ENCODE peak calls at places on chromosomes 12 and 14, in seven cellular contexts. N is sigmoid colon, M is upper lobe of left lung, X is tibial nerve, A is upper lobe of right lung, Y is ovary, F is right lobe of liver. O is an unnamed sample.

GRCh38 chr12:124928095-124928911 is 13.9 kb upstream of the UBC start:
- DNase-seq in M (peak), F (peak), X (peak), N (peak), Y (peak), A (peak), O (no peak)

GRCh38 chr14:101002738-101003137 is 99.2 kb upstream of the RTL1 start:
- DNase-seq in N (no peak), Y (no peak), A (no peak), X (no peak), M (no peak), F (no peak), O (no peak)

GRCh38 chr12:123962530-123962929 is 10.1 kb downstream of the CCDC92 start:
- DNase-seq in M (no peak), Y (no peak), N (no peak), F (no peak), X (no peak), A (no peak), O (no peak)

GRCh38 chr12:79441534-79441933 is 249.2 kb downstream of the PAWR start:
- DNase-seq in M (no peak), Y (no peak), X (no peak), F (no peak), A (no peak), N (no peak), O (no peak)

GRCh38 chr12:96249196-96250118 is 55.3 kb downstream of the ELK3 start:
- DNase-seq in N (peak), X (no peak), Y (no peak), M (no peak), F (no peak), A (no peak), O (no peak)

GRCh38 chr14:98501335-98501734 is 770.7 kb downstream of the BCL11B start:
- DNase-seq in A (no peak), F (no peak), M (no peak), N (no peak), X (no peak), Y (no peak), O (no peak)

GRCh38 chr14:49249022-49249421 is 337.2 kb downstream of the RPS29 start:
- DNase-seq in F (no peak), A (no peak), N (no peak), M (no peak), Y (no peak), X (no peak), O (no peak)

GRCh38 chr12:92502417-92503028 is 200.3 kb upstream of the PLEKHG7 start:
- DNase-seq in Y (no peak), A (no peak), F (no peak), N (no peak), M (peak), X (peak), O (no peak)

GRCh38 chr14:68610251-68610793 is 182.5 kb downstream of the ZFP36L1 start:
- DNase-seq in X (no peak), Y (peak), N (no peak), A (peak), F (no peak), M (no peak), O (no peak)

GRCh38 chr12:27637524-27637923 is 58.7 kb upstream of the REP15 start:
- DNase-seq in A (no peak), Y (no peak), N (no peak), X (no peak), F (no peak), M (no peak), O (no peak)

GRCh38 chr14:50047274-50047676 is 69.1 kb downstream of the VCPKMT start:
- DNase-seq in M (peak), F (no peak), N (no peak), Y (no peak), A (no peak), X (no peak), O (no peak)

GRCh38 chr14:21882226-21882625 is 208.6 kb upstream of the OR4E1 start:
- DNase-seq in A (no peak), N (no peak), Y (no peak), M (no peak), F (no peak), X (no peak), O (no peak)

GRCh38 chr12:6178981-6179761 is 21.0 kb upstream of the CD9 start:
- DNase-seq in M (no peak), N (no peak), Y (no peak), F (no peak), A (no peak), X (no peak), O (no peak)

GRCh38 chr14:100103261-100104005 is 38.2 kb downstream of the EVL start:
- DNase-seq in X (peak), F (no peak), N (peak), M (no peak), Y (no peak), A (peak), O (no peak)

GRCh38 chr12:124315316-124315924 is 20.5 kb downstream of the RFLNA start:
- DNase-seq in N (no peak), A (no peak), Y (no peak), X (no peak), M (no peak), F (no peak), O (no peak)

GRCh38 chr12:857611-858010 is 91.9 kb downstream of the RAD52 start:
- DNase-seq in M (no peak), N (no peak), X (peak), Y (no peak), A (no peak), F (no peak), O (no peak)

GRCh38 chr14:100907240-100907639 is 3.7 kb upstream of the RTL1 start:
- DNase-seq in N (no peak), X (no peak), F (no peak), M (no peak), A (no peak), Y (no peak), O (no peak)

GRCh38 chr12:117402363-117402762 is 40.9 kb upstream of the NOS1 start:
- DNase-seq in M (no peak), A (no peak), Y (no peak), N (no peak), X (no peak), F (no peak), O (no peak)

GRCh38 chr14:97712471-97712870 is 915.3 kb downstream of the VRK1 start:
- DNase-seq in X (no peak), M (no peak), N (no peak), F (no peak), A (no peak), Y (no peak), O (no peak)

GRCh38 chr14:21069388-21070082 is 569 bp upstream of the ARHGEF40 start:
- DNase-seq in X (peak), Y (peak), N (no peak), M (no peak), A (peak), F (peak), O (no peak)

GRCh38 chr12:24991209-24992049 is 42.5 kb upstream of the BCAT1 start:
- DNase-seq in A (no peak), X (no peak), N (no peak), Y (no peak), M (no peak), F (no peak), O (no peak)

GRCh38 chr14:28773917-28774691 is 7.5 kb downstream of the FOXG1 start:
- DNase-seq in M (no peak), X (no peak), Y (no peak), A (no peak), N (no peak), F (no peak), O (no peak)

GRCh38 chr14:32761381-32761968 is 177.2 kb upstream of the NPAS3 start:
- DNase-seq in Y (no peak), A (no peak), M (no peak), X (no peak), F (no peak), N (no peak), O (no peak)

GRCh38 chr14:101108579-101109346 is 205.2 kb upstream of the RTL1 start:
- DNase-seq in M (no peak), N (peak), F (no peak), A (no peak), X (no peak), Y (no peak), O (no peak)

GRCh38 chr14:77063581-77064289 is 34.3 kb upstream of the CIPC start:
- DNase-seq in F (no peak), A (no peak), M (no peak), N (no peak), X (no peak), Y (no peak), O (no peak)

GRCh38 chr12:132139912-132140311 is 4.2 kb downstream of the DDX51 start:
- DNase-seq in Y (no peak), A (peak), X (no peak), N (no peak), M (peak), F (peak), O (no peak)

GRCh38 chr12:106863185-106863584 is 88.7 kb downstream of the RIC8B start:
- DNase-seq in A (no peak), F (no peak), M (no peak), N (no peak), X (no peak), Y (no peak), O (no peak)

GRCh38 chr12:103495158-103495782 is 498 bp downstream of the C12orf42 start:
- DNase-seq in Y (no peak), M (no peak), N (no peak), X (no peak), F (peak), A (peak), O (no peak)

GRCh38 chr12:38374751-38375150 is 58.2 kb downstream of the ALG10B start:
- DNase-seq in X (no peak), M (no peak), F (no peak), N (no peak), Y (no peak), A (no peak), O (no peak)

GRCh38 chr12:28050606-28051005 is 78.1 kb upstream of the PTHLH start:
- DNase-seq in A (no peak), X (no peak), M (no peak), N (no peak), Y (no peak), F (no peak), O (no peak)

GRCh38 chr14:59215353-59215752 is 26.9 kb downstream of the DAAM1 start:
- DNase-seq in Y (peak), N (peak), A (peak), X (peak), M (peak), F (peak), O (no peak)

GRCh38 chr12:68118096-68118755 is 41.3 kb downstream of the IFNG start:
- DNase-seq in Y (no peak), N (no peak), M (no peak), F (no peak), A (no peak), X (no peak), O (no peak)

GRCh38 chr12:78918221-78918620 is 53.6 kb downstream of the SYT1 start:
- DNase-seq in X (no peak), M (no peak), Y (no peak), N (no peak), F (no peak), A (no peak), O (no peak)

GRCh38 chr14:103546651-103547454 is 15.6 kb downstream of the BAG5 start:
- DNase-seq in A (peak), N (peak), F (peak), Y (peak), X (peak), M (peak), O (peak)

GRCh38 chr14:89801128-89801527 is 153.4 kb downstream of the EFCAB11 start:
- DNase-seq in F (no peak), M (no peak), A (no peak), X (no peak), Y (no peak), N (no peak), O (no peak)

GRCh38 chr12:30827406-30828055 is 72.8 kb upstream of the CAPRIN2 start:
- DNase-seq in N (no peak), A (no peak), X (no peak), Y (no peak), F (no peak), M (no peak), O (no peak)

GRCh38 chr14:67285876-67286452 is 44.7 kb downstream of the PALS1 start:
- DNase-seq in M (no peak), N (no peak), A (no peak), X (no peak), Y (no peak), F (no peak), O (no peak)

GRCh38 chr12:77294016-77294415 is 228.6 kb upstream of the E2F7 start:
- DNase-seq in A (no peak), X (no peak), N (no peak), Y (no peak), F (no peak), M (no peak), O (no peak)

GRCh38 chr14:103064978-103065377 is 7.6 kb upstream of the CDC42BPB start:
- DNase-seq in F (no peak), X (no peak), N (peak), M (no peak), Y (no peak), A (peak), O (no peak)

GRCh38 chr12:69415471-69416275 is 54.5 kb upstream of the FRS2 start:
- DNase-seq in Y (peak), M (peak), A (no peak), X (peak), F (no peak), N (peak), O (no peak)

DNA sequence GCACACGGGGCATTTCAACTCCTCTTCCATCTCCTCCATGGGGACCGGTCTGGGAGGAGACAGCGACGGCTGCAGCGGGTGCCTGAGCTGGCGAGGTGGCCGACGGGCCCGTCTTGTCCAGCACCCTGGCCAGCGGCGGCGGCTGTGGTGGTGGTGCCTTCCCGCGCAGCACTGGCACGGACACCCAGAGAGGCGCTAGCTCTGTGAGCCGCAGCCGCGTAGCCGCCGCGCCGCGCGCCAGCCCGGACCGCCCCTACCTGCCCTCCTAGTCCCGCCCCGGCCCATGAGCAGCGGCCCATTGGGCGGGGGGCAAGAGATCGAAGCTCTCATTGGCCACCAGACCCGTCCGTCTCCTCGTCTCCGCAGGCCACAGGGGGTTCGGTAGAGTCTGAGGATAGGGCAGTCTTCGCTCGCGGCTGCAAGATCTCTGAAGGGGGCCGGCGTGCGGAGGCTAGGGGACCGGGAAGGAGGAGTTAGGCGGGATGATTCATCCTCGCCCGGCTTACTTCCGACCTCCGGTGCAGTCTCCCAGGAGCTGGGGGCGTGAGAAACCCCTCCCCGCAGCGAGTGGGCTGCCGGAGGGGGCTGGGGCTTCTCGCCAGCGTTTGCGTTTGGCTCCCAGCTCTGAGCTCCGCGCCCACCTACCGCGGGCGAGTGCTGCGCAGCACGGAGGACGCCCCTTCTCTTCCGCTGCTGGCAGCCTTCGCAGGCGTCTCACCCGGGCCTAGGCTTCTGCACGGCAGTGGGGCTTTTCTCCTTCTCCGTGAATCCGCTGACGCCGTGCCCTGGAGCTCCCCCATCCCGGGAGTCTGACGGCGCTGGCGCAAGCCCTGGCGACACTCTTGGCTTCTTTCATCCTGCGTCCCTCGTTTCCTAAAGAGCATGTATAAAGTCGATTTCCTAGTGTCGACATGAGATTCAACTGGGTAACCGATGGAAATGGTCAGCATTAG is at the start of gene TRIM9:
- DNase-seq in Y (peak), X (peak), A (peak), F (peak), N (peak), M (peak), O (peak)
- TF ChIP-seq CTCF in Y (peak), X (no peak), A (no peak), F (no peak), N (no peak), M (no peak), O (no peak)

DNA sequence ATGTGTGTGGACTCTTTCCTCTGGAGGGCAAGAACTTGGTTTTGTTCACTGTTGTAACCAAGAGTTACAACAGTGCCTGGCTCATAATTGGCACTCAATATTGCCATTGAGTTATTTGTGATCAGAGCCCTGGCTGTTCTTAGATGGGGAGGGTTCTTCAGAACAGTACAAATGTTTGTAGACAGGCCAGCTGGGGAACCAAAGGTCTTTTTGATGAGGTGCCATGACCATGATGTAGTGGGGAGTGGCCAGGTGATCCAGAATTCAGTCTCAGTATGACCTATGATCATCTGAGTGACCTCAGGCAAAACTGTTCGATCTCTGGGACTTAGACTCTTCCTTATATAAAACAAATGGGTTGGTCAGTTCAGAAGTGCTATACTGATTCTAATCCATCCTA is 3.3 kb upstream of the PRKAB1 start:
- DNase-seq in X (no peak), A (no peak), N (no peak), F (no peak), Y (no peak), M (no peak), O (no peak)
- TF ChIP-seq CTCF in X (no peak), A (no peak), N (no peak), F (no peak), Y (no peak), M (no peak), O (no peak)

GRCh38 chr12:121026274-121027045 is 10.2 kb upstream of the C12orf43 start:
- DNase-seq in N (no peak), M (peak), A (no peak), X (no peak), Y (no peak), F (no peak), O (no peak)
- TF ChIP-seq CTCF in N (no peak), M (no peak), A (no peak), X (no peak), Y (no peak), F (peak), O (no peak)

DNA sequence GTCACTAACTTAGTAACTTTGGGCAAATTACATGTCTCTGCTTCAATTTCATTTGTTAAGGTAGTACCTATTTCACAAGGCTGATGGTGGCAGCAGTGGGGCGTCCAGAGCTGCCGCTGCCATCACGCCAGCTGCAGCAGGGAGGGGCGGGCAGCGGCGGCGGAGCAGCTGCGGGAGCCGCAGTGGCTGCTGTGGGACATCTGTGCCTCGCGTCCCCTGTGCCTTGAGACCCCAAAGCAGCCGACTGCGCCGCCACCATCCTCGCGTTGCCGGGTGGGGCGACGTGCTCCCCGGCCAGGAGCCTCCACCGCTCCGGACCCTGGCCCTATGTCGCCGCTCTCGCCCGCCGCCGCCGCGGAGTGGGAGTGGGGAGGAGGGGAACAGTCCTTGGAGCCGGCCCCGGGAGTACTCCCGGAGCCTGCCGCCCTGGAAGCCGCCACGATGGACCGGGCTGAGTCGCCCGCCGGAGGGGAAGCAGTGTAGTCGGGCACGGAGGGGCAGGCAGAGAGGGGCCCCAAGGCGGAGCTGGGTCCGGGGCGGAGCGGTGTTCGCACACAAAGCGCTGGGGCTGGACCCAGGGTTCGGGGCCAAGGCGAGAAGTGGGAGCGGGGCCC is 51.4 kb downstream of the A2M start:
- DNase-seq in F (peak), A (peak), N (peak), Y (peak), M (peak), X (peak), O (no peak)
- TF ChIP-seq CTCF in F (peak), A (peak), N (peak), Y (peak), M (peak), X (peak), O (peak)

GRCh38 chr12:50157259-50157658 is 9.9 kb downstream of the CERS5 start:
- DNase-seq in X (no peak), M (no peak), N (no peak), Y (no peak), F (no peak), A (no peak), O (no peak)
- TF ChIP-seq CTCF in X (no peak), M (no peak), N (no peak), Y (no peak), F (no peak), A (no peak), O (no peak)

GRCh38 chr14:106686533-106686932 is 1160.2 kb downstream of the TMEM121 start:
- DNase-seq in A (no peak), F (no peak), M (no peak), Y (no peak), N (no peak), X (no peak), O (no peak)

GRCh38 chr14:106694638-106695393 is 1168.4 kb downstream of the TMEM121 start:
- DNase-seq in M (peak), F (no peak), X (peak), Y (no peak), N (no peak), A (no peak), O (peak)

GRCh38 chr14:106690333-106690891 is 1164.0 kb downstream of the TMEM121 start:
- DNase-seq in A (no peak), N (no peak), X (no peak), Y (no peak), M (no peak), F (no peak), O (no peak)

DNA sequence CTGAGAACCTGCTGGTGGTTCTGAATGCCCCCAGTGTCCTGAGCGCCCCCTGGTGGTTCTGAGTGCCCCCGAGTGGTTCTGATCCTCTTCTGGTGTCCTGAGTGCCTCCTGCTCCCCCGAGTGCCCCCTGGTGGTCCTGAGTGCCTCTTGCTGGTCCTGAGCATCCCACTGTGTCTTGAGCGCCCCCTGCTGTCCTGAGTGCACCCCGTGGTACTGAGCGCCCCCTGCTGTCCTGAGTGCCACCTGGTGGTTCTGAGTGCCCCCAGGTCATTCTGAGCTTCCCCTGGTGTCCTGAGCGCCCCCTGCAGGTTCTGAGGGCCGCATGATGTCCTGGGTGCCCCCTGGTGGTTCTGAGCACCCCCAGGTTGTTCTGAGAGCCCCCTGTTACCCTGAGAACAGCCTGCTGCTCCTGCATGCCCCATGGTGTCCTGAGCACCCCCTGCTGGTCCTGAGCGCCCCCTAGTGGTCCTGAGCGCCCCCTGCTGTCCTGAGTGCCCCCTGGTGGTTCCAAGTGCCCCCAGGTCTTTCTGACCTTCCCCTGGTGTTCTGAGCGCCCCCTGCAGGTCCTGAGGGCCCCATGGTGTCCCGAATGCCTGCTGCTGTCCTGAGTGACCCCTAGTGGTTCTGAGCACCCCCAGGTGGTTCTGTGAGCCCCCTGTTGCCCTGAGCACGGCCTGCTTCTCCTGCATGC is 1165.4 kb downstream of the TMEM121 start:
- DNase-seq in X (no peak), F (peak), Y (peak), M (no peak), A (peak), N (no peak), O (peak)
- TF ChIP-seq CTCF in X (no peak), F (peak), Y (no peak), M (no peak), A (peak), N (no peak), O (peak)

O was measured in natural killer cell.